ENCODE peak calls at places on chromosomes 16 and 17, in eight cellular contexts. U is IMR-90, Q is RWPE1, O is A673, T is pancreas, X is brain microvascular endothelial cell, D is neural crest cell, S is natural killer cell. L is an unnamed sample.

GRCh38 chr16:20849587-20850390 is 43.5 kb downstream of the REXO5 start:
- DNase-seq in U (peak; percentile 68), S (peak; percentile 49), Q (peak; percentile 46), X (peak; percentile 58), D (peak; percentile 81), T (peak; percentile 55), O (peak; percentile 73), L (peak; percentile 75)

GRCh38 chr17:45284176-45285140 is 22.6 kb upstream of the SPATA32 start:
- DNase-seq in D (no peak), O (no peak), U (no peak), X (no peak), T (no peak), Q (peak; percentile 66), S (no peak), L (peak; percentile 65)

GRCh38 chr17:77735051-77735340 is 223.5 kb upstream of the TNRC6C start:
- DNase-seq in T (no peak), D (no peak), O (no peak), U (no peak), Q (no peak), S (no peak), X (no peak), L (no peak)

GRCh38 chr17:58337600-58338453 is 9.2 kb upstream of the TSPOAP1 start:
- DNase-seq in U (peak; percentile 96), S (peak; percentile 90), O (no peak), T (no peak), D (no peak), X (peak; percentile 69), Q (no peak), L (peak; percentile 98)

GRCh38 chr16:66399930-66400329 is 27.2 kb upstream of the BEAN1 start:
- DNase-seq in X (no peak), S (no peak), Q (no peak), D (no peak), T (no peak), O (peak; percentile 92), U (no peak), L (no peak)

GRCh38 chr17:80365983-80366382 is 49.0 kb upstream of the ENDOV start:
- DNase-seq in Q (no peak), T (no peak), X (no peak), U (no peak), D (no peak), S (no peak), O (no peak), L (no peak)

GRCh38 chr17:73478768-73479424 is 165.3 kb downstream of the SDK2 start:
- DNase-seq in D (no peak), S (no peak), T (no peak), Q (no peak), X (no peak), U (no peak), O (no peak), L (no peak)

GRCh38 chr16:66457888-66458287 is 30.8 kb downstream of the BEAN1 start:
- DNase-seq in D (no peak), Q (peak; percentile 39), O (no peak), U (peak; percentile 5), S (no peak), T (no peak), X (no peak), L (no peak)

GRCh38 chr17:44922746-44923470 is 7.6 kb upstream of the GFAP start:
- DNase-seq in T (no peak), X (no peak), D (no peak), O (no peak), S (no peak), U (no peak), Q (no peak), L (no peak)

DNA sequence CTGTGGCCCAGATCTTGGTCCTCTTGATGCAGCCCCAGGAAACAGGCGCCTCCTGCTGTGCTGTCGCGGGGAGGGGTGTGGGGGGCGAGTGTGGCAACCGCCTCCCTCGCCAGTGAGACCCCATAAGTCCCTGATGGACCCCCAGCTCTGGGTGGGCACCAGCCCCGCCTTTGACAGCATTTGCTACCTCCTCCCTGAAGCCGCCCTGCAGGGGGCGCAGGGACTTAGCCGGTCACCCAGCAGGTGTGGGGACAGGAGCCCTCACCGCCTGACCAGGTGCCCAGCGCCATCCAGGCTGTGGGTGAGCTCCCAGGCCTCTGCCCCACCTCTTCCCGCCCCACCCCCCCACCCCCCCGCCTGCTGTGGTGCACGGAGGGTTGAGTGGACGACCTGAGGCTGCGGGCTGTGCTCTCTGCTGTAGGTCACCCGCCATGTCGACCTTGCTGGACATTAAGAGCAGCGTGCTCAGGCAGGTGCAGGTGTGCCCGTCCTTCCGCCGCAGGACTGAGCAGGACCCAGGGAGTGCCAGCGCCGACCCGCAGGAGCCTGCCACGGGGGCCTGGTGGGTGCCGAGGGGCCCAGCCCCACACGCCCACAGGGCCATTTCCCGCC is 4.8 kb downstream of the BAIAP3 start:
- DNase-seq in S (no peak), X (no peak), Q (no peak), D (peak; percentile 46), U (no peak), T (peak; percentile 80), O (no peak), L (peak; percentile 61)
- TF ChIP-seq CTCF in S (no peak), X (peak; percentile 59), Q (peak; percentile 17), D (peak; percentile 60), U (peak; percentile 26), T (peak; percentile 33), O (peak; percentile 51), L (peak; percentile 70)

DNA sequence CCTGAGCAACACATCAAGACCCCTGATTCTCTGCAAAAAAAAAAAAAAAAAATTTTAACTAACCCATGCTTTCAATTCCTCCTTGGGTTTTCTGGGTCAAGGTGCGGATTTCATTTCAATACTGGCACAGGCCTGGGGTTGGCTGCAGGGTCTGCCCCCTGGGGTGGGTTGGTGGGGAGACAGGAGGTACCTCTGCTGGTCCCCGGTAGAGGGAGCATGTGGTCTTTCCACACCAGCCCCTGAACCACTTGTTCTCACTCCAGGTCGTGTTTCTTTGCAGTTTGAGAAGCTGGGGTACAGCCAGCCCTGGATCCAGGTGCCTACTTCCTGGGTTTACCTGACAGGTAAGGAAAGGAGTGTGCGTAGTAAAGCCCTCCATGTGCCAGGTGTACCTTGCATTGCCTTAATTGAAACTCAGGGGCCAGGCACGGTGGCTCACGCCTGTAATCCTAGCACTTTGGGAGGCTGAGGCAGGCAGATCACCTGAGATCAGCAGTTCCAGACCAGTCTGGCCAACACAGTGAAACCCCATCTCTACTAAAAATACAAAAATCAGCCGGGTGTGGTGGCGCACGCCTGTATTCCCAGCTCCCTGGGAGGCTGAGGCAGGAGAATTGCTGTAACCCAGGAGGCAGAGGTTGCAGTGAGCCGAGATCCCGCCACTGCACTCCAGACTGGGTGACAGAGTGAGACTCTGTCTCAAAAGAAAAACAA is 21.8 kb downstream of the SDR42E2 start:
- DNase-seq in O (peak; percentile 20), X (no peak), S (no peak), T (no peak), D (no peak), Q (no peak), U (no peak), L (peak; percentile 20)
- TF ChIP-seq CTCF in O (peak; percentile 36), X (peak; percentile 60), S (no peak), T (no peak), D (no peak), Q (peak; percentile 16), U (no peak), L (no peak)

GRCh38 chr16:57514371-57514770 is 22.0 kb downstream of the CCDC102A start:
- DNase-seq in D (no peak), T (no peak), Q (no peak), S (no peak), U (no peak), X (no peak), O (no peak), L (no peak)
- TF ChIP-seq CTCF in D (no peak), T (no peak), Q (no peak), S (no peak), U (no peak), X (no peak), O (no peak), L (no peak)

GRCh38 chr16:709651-710499 is 4.3 kb upstream of the FBXL16 start:
- DNase-seq in S (no peak), Q (peak; percentile 70), D (peak; percentile 88), T (no peak), O (peak; percentile 87), X (peak; percentile 96), U (peak; percentile 88), L (peak; percentile 55)
- TF ChIP-seq CTCF in S (no peak), Q (no peak), D (no peak), T (no peak), O (no peak), X (no peak), U (no peak), L (no peak)

GRCh38 chr16:8905795-8906591 is 23.8 kb downstream of the LITAFD start:
- DNase-seq in O (no peak), S (no peak), U (no peak), Q (no peak), T (no peak), D (no peak), X (no peak), L (no peak)
- TF ChIP-seq CTCF in O (peak; percentile 49), S (no peak), U (no peak), Q (no peak), T (no peak), D (peak; percentile 36), X (peak; percentile 59), L (no peak)

GRCh38 chr16:83215417-83216001 is 588.7 kb downstream of the CDH13 start:
- DNase-seq in O (peak; percentile 49), S (peak; percentile 60), Q (peak; percentile 32), U (peak; percentile 44), T (peak; percentile 48), X (peak; percentile 32), D (peak; percentile 65), L (peak; percentile 64)

GRCh38 chr16:83206426-83206825 is 579.7 kb downstream of the CDH13 start:
- DNase-seq in O (no peak), T (no peak), D (no peak), U (no peak), X (peak; percentile 45), S (no peak), Q (no peak), L (no peak)

GRCh38 chr16:83212301-83212841 is 585.6 kb downstream of the CDH13 start:
- DNase-seq in T (no peak), Q (no peak), X (no peak), U (no peak), S (no peak), D (no peak), O (no peak), L (no peak)

GRCh38 chr16:83214671-83215070 is 587.9 kb downstream of the CDH13 start:
- DNase-seq in U (peak; percentile 26), O (no peak), X (no peak), S (no peak), T (no peak), Q (no peak), D (no peak), L (no peak)

GRCh38 chr16:83211711-83212110 is 584.9 kb downstream of the CDH13 start:
- DNase-seq in X (no peak), D (no peak), O (no peak), T (no peak), U (no peak), S (no peak), Q (no peak), L (no peak)
- TF ChIP-seq CTCF in X (peak; percentile 9), D (no peak), O (no peak), T (no peak), U (no peak), S (no peak), Q (no peak), L (no peak)

DNA sequence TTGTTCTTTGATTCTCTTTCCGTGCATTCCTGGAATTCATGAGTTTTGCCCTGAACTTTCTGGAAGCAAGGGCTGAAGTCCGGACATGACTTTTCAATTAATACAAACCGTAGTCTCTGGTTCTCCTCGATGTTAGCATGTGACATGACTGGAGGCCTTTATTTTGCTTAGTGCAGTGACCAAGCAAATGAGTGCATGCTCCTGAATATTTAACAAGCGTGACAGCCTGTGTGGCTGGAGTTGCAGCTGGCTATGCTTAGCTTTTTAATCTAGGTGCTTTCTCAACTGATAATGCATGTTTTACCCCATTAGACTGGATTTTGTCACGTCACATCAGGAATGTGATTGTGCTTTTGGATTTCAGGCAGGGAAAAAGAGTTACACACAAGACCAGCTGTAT is 302.1 kb downstream of the MAP2K6 start:
- DNase-seq in U (no peak), Q (no peak), D (no peak), O (no peak), X (no peak), T (no peak), S (no peak), L (no peak)
- TF ChIP-seq CTCF in U (no peak), Q (no peak), D (no peak), O (no peak), X (no peak), T (no peak), S (no peak), L (no peak)

L was measured in activated CD8-positive, alpha-beta T cell treated with anti-CD3 and anti-CD28 coated beads for 36 hours.